ENCODE peak calls at places on chromosomes 6 and 20, in four cellular contexts. B is AG04449, H is fibroblast of lung, A is WERI-Rb-1. I is an unnamed sample.

GRCh38 chr20:50546729-50547314 is 36.6 kb downstream of the PTPN1 start:
- DNase-seq in B (no peak), H (no peak), A (no peak), I (no peak)

GRCh38 chr6:110042670-110043296 is 64.7 kb downstream of the GPR6 start:
- DNase-seq in H (no peak), B (no peak), A (no peak), I (no peak)

GRCh38 chr6:25337004-25337403 is 57.8 kb downstream of the CARMIL1 start:
- DNase-seq in H (peak), A (no peak), B (no peak), I (no peak)

GRCh38 chr20:34046330-34046729 is 52.6 kb downstream of the RALY start:
- DNase-seq in A (no peak), H (no peak), B (no peak), I (no peak)

GRCh38 chr6:139372326-139373153 is 1.9 kb downstream of the CITED2 start:
- DNase-seq in B (no peak), H (peak), A (no peak), I (no peak)

GRCh38 chr6:26223677-26224546 is 136.7 kb downstream of the HFE start:
- DNase-seq in A (no peak), B (no peak), H (peak), I (peak)

GRCh38 chr6:128519931-128520435 is 416 bp downstream of the PTPRK start:
- DNase-seq in B (no peak), H (no peak), A (no peak), I (no peak)

GRCh38 chr20:63698739-63699465 is 2.5 kb downstream of the TNFRSF6B start:
- DNase-seq in H (peak), A (no peak), B (peak), I (peak)

GRCh38 chr6:128494440-128494839 is 26.0 kb downstream of the PTPRK start:
- DNase-seq in H (no peak), B (no peak), A (no peak), I (no peak)

GRCh38 chr6:143187173-143187908 is 126.7 kb downstream of the AIG1 start:
- DNase-seq in B (peak), H (peak), A (no peak), I (peak)
- H3K4me3 ChIP-seq in B (no peak), H (no peak), A (no peak), I (no peak)

DNA sequence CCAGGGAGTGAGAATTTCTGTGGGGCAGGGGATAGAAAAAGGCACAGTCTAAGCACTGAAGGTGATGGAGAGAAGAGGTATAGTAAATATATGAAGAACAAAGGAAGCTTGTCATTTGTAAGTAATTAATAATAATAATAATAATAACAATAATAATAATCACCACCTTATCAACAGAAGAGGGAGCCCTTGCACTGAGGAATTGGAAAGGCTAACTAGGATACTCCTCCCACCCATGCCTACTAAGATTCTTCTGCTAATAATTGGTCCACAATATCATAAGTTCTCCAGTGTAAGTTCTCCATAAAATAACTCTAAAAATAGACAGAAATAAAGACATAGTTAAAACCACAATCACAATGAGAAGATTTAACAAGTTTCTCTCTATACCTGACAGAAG is 912 bp upstream of the OR12D3 start:
- DNase-seq in B (no peak), A (no peak), H (no peak), I (no peak)
- TF ChIP-seq CTCF in B (no peak), A (peak), H (no peak), I (no peak)

GRCh38 chr6:20366082-20366834 is 35.4 kb upstream of the E2F3 start:
- DNase-seq in A (no peak), B (no peak), H (no peak), I (no peak)
- H3K4me3 ChIP-seq in A (no peak), B (no peak), H (no peak), I (no peak)

DNA sequence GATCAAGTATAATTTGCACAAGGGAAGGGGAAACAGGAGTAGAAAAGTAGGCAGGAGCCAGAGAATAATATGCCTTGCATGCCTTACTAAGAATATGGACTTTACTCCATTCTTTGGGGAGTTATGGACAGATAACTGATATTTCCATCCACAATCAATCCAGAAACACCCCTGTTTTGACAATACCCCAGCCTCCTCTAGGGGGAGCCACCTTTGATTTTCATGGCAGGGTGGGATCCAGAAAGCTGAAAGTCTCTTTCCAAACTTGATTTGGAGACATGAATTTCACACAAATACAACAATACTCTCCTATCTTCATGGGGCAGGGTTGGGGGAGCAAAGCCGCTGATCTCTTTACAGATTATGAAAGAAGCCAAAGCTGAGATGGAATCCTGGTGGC is 404.1 kb downstream of the FOXA2 start:
- DNase-seq in H (no peak), A (no peak), B (no peak), I (no peak)
- TF ChIP-seq CTCF in H (no peak), A (peak), B (no peak), I (no peak)

GRCh38 chr6:33433560-33434191 is 13.8 kb downstream of the SYNGAP1 start:
- DNase-seq in A (no peak), H (peak), B (no peak), I (no peak)
- H3K4me3 ChIP-seq in A (no peak), H (no peak), B (no peak), I (peak)

DNA sequence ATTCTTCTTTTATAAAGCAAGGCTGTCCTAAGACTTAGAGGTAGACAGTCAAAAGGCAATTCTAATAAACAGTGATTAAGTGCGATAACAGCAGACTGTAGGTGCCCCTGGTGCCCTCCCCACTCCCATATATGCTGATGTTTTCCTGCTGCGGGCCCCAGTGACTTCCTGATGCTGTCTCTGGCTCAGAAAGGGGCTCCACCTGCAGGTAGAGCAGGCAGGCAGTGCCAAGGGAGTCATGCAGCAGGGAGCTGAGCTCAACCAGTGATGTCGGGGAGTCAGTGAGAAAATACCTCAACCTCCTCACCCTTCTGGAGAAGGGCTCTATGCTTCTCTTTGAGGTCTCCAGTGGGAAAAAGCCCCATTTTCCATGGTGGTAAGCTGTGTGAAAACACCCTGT is 126.7 kb upstream of the SSTR4 start:
- DNase-seq in B (no peak), H (no peak), A (no peak), I (no peak)
- TF ChIP-seq CTCF in B (no peak), H (no peak), A (no peak), I (no peak)

DNA sequence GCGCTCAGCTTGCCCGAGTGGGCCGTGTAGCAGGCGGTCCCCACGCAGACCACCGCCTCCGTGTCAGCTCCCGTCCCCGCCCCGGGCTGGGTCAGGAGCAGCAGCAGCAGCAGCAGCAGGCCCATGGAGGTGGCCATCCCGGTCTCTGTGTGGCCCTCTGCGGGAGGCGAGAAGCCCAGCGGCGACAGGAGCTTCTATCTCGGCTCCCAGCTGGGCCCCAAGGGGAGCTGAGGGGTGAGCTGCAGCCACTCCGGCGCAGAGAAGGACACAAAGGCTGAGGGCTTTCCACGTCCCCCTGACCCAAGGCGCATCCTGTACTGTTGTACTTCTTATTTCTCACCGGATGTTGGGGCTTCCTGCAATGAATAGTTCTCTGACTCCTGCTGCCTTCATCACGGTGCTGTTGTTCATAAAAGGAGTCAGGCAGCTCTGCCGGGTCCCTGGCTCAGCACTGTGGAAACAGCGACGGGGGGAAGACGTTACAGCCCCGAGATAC is at the start of gene CD93:
- DNase-seq in A (no peak), B (no peak), H (no peak), I (no peak)
- H3K4me3 ChIP-seq in A (no peak), B (no peak), H (no peak), I (no peak)

I was measured in retinal pigment epithelial cell.